ENCODE peak calls at places on chromosomes 11 and 22, in eight cellular contexts. One of them, this sample, is unnamed.

GRCh38 chr22:29245626-29246385 is 22.0 kb downstream of the RHBDD3 start:
- DNase-seq in cardiac muscle cell: peak
- DNase-seq in HFFc6: peak
- DNase-seq in NB4: peak
- DNase-seq in cardiac fibroblast: peak
- DNase-seq in tibial nerve: peak
- DNase-seq in right atrium auricular region: peak
- DNase-seq in nephron progenitor cell: peak
- DNase-seq in this sample: peak

GRCh38 chr22:30362632-30363281 is 6.0 kb downstream of the CCDC157 start:
- DNase-seq in NB4: no peak
- DNase-seq in cardiac muscle cell: no peak
- DNase-seq in right atrium auricular region: no peak
- DNase-seq in HFFc6: no peak
- DNase-seq in tibial nerve: no peak
- DNase-seq in nephron progenitor cell: no peak
- DNase-seq in cardiac fibroblast: no peak
- DNase-seq in this sample: no peak

GRCh38 chr22:29555065-29555644 is 1.6 kb upstream of the THOC5 start:
- DNase-seq in cardiac muscle cell: no peak
- DNase-seq in cardiac fibroblast: no peak
- DNase-seq in HFFc6: peak
- DNase-seq in NB4: no peak
- DNase-seq in tibial nerve: peak
- DNase-seq in right atrium auricular region: no peak
- DNase-seq in nephron progenitor cell: no peak
- DNase-seq in this sample: no peak

GRCh38 chr11:119369035-119369925 is 12.2 kb downstream of the USP2 start:
- DNase-seq in tibial nerve: no peak
- DNase-seq in cardiac fibroblast: no peak
- DNase-seq in right atrium auricular region: no peak
- DNase-seq in NB4: no peak
- DNase-seq in HFFc6: no peak
- DNase-seq in nephron progenitor cell: no peak
- DNase-seq in cardiac muscle cell: no peak
- DNase-seq in this sample: no peak

GRCh38 chr11:103543456-103543855 is 434.2 kb downstream of the DYNC2H1 start:
- DNase-seq in tibial nerve: no peak
- DNase-seq in right atrium auricular region: no peak
- DNase-seq in HFFc6: no peak
- DNase-seq in cardiac fibroblast: no peak
- DNase-seq in nephron progenitor cell: no peak
- DNase-seq in cardiac muscle cell: no peak
- DNase-seq in NB4: no peak
- DNase-seq in this sample: no peak

GRCh38 chr11:61969838-61970452 is 2.5 kb upstream of the FTH1 start:
- DNase-seq in nephron progenitor cell: no peak
- DNase-seq in HFFc6: peak
- DNase-seq in NB4: peak
- DNase-seq in tibial nerve: no peak
- DNase-seq in cardiac fibroblast: peak
- DNase-seq in right atrium auricular region: no peak
- DNase-seq in cardiac muscle cell: peak
- DNase-seq in this sample: no peak

GRCh38 chr22:40612291-40612740 is 24.2 kb downstream of the MRTFA start:
- DNase-seq in cardiac muscle cell: no peak
- DNase-seq in nephron progenitor cell: no peak
- DNase-seq in tibial nerve: no peak
- DNase-seq in cardiac fibroblast: no peak
- DNase-seq in NB4: no peak
- DNase-seq in HFFc6: no peak
- DNase-seq in right atrium auricular region: no peak
- DNase-seq in this sample: no peak

GRCh38 chr11:15563054-15563453 is 448.3 kb downstream of the INSC start:
- DNase-seq in cardiac fibroblast: no peak
- DNase-seq in nephron progenitor cell: no peak
- DNase-seq in HFFc6: no peak
- DNase-seq in cardiac muscle cell: no peak
- DNase-seq in NB4: no peak
- DNase-seq in right atrium auricular region: no peak
- DNase-seq in tibial nerve: no peak
- DNase-seq in this sample: no peak

GRCh38 chr11:3675971-3676370 is 4.8 kb upstream of the CHRNA10 start:
- DNase-seq in NB4: no peak
- DNase-seq in right atrium auricular region: no peak
- DNase-seq in cardiac muscle cell: no peak
- DNase-seq in nephron progenitor cell: no peak
- DNase-seq in tibial nerve: no peak
- DNase-seq in HFFc6: no peak
- DNase-seq in cardiac fibroblast: no peak
- DNase-seq in this sample: no peak

GRCh38 chr11:42976636-42977217 is 335.1 kb upstream of the API5 start:
- DNase-seq in right atrium auricular region: no peak
- DNase-seq in HFFc6: no peak
- DNase-seq in tibial nerve: no peak
- DNase-seq in cardiac fibroblast: no peak
- DNase-seq in nephron progenitor cell: no peak
- DNase-seq in cardiac muscle cell: no peak
- DNase-seq in NB4: no peak
- DNase-seq in this sample: no peak

GRCh38 chr11:14418801-14419417 is 59.9 kb upstream of the RRAS2 start:
- DNase-seq in cardiac fibroblast: peak
- DNase-seq in NB4: no peak
- DNase-seq in cardiac muscle cell: no peak
- DNase-seq in tibial nerve: no peak
- DNase-seq in right atrium auricular region: no peak
- DNase-seq in HFFc6: no peak
- DNase-seq in nephron progenitor cell: no peak
- DNase-seq in this sample: no peak

GRCh38 chr11:94330789-94331188 is 26.4 kb downstream of the IZUMO1R start:
- DNase-seq in NB4: no peak
- DNase-seq in right atrium auricular region: no peak
- DNase-seq in cardiac muscle cell: no peak
- DNase-seq in HFFc6: no peak
- DNase-seq in cardiac fibroblast: no peak
- DNase-seq in tibial nerve: no peak
- DNase-seq in nephron progenitor cell: no peak
- DNase-seq in this sample: no peak

GRCh38 chr11:126842038-126842437 is 158.5 kb downstream of the KIRREL3 start:
- DNase-seq in right atrium auricular region: no peak
- DNase-seq in nephron progenitor cell: no peak
- DNase-seq in cardiac fibroblast: no peak
- DNase-seq in cardiac muscle cell: no peak
- DNase-seq in tibial nerve: no peak
- DNase-seq in NB4: no peak
- DNase-seq in HFFc6: no peak
- DNase-seq in this sample: no peak

GRCh38 chr11:12318791-12319733 is 58.3 kb upstream of the PARVA start:
- DNase-seq in nephron progenitor cell: no peak
- DNase-seq in NB4: no peak
- DNase-seq in cardiac fibroblast: no peak
- DNase-seq in HFFc6: peak
- DNase-seq in cardiac muscle cell: peak
- DNase-seq in tibial nerve: no peak
- DNase-seq in right atrium auricular region: no peak
- DNase-seq in this sample: no peak

GRCh38 chr11:123773959-123774358 is 19.6 kb upstream of the OR6X1 start:
- DNase-seq in cardiac muscle cell: no peak
- DNase-seq in nephron progenitor cell: no peak
- DNase-seq in right atrium auricular region: no peak
- DNase-seq in HFFc6: no peak
- DNase-seq in cardiac fibroblast: no peak
- DNase-seq in tibial nerve: no peak
- DNase-seq in NB4: no peak
- DNase-seq in this sample: no peak

GRCh38 chr11:48047616-48048015 is 67.3 kb downstream of the PTPRJ start:
- DNase-seq in tibial nerve: no peak
- DNase-seq in nephron progenitor cell: no peak
- DNase-seq in NB4: peak
- DNase-seq in cardiac fibroblast: peak
- DNase-seq in cardiac muscle cell: no peak
- DNase-seq in HFFc6: peak
- DNase-seq in right atrium auricular region: no peak
- DNase-seq in this sample: no peak

GRCh38 chr22:24592846-24593809 is at the start of gene LRRC75B:
- DNase-seq in tibial nerve: peak
- DNase-seq in NB4: peak
- DNase-seq in nephron progenitor cell: peak
- DNase-seq in right atrium auricular region: peak
- DNase-seq in HFFc6: peak
- DNase-seq in cardiac fibroblast: peak
- DNase-seq in cardiac muscle cell: peak
- DNase-seq in this sample: peak

GRCh38 chr22:28013611-28014010 is 94.6 kb upstream of the PITPNB start:
- DNase-seq in cardiac muscle cell: no peak
- DNase-seq in tibial nerve: no peak
- DNase-seq in right atrium auricular region: no peak
- DNase-seq in cardiac fibroblast: no peak
- DNase-seq in nephron progenitor cell: no peak
- DNase-seq in NB4: no peak
- DNase-seq in HFFc6: no peak
- DNase-seq in this sample: no peak

GRCh38 chr11:72658989-72659640 is 15.1 kb downstream of the PDE2A start:
- DNase-seq in right atrium auricular region: no peak
- DNase-seq in HFFc6: no peak
- DNase-seq in cardiac muscle cell: no peak
- DNase-seq in NB4: no peak
- DNase-seq in tibial nerve: no peak
- DNase-seq in nephron progenitor cell: no peak
- DNase-seq in cardiac fibroblast: no peak
- DNase-seq in this sample: no peak

GRCh38 chr11:95045791-95046190 is 3.4 kb upstream of the KDM4F start:
- DNase-seq in cardiac muscle cell: no peak
- DNase-seq in right atrium auricular region: no peak
- DNase-seq in HFFc6: no peak
- DNase-seq in tibial nerve: no peak
- DNase-seq in cardiac fibroblast: no peak
- DNase-seq in NB4: no peak
- DNase-seq in nephron progenitor cell: no peak
- DNase-seq in this sample: no peak

GRCh38 chr11:111334495-111335123 is 36.3 kb downstream of the POU2AF3 start:
- DNase-seq in nephron progenitor cell: no peak
- DNase-seq in cardiac muscle cell: no peak
- DNase-seq in tibial nerve: no peak
- DNase-seq in cardiac fibroblast: no peak
- DNase-seq in NB4: no peak
- DNase-seq in right atrium auricular region: no peak
- DNase-seq in HFFc6: no peak
- DNase-seq in this sample: no peak

GRCh38 chr11:18144243-18144642 is 11.9 kb downstream of the MRGPRX3 start:
- DNase-seq in right atrium auricular region: no peak
- DNase-seq in tibial nerve: no peak
- DNase-seq in cardiac muscle cell: no peak
- DNase-seq in NB4: no peak
- DNase-seq in nephron progenitor cell: no peak
- DNase-seq in cardiac fibroblast: peak
- DNase-seq in HFFc6: no peak
- DNase-seq in this sample: no peak

GRCh38 chr22:37088108-37088605 is 21.4 kb downstream of the TMPRSS6 start:
- DNase-seq in right atrium auricular region: no peak
- DNase-seq in cardiac fibroblast: peak
- DNase-seq in HFFc6: peak
- DNase-seq in nephron progenitor cell: no peak
- DNase-seq in NB4: peak
- DNase-seq in tibial nerve: no peak
- DNase-seq in cardiac muscle cell: no peak
- DNase-seq in this sample: no peak

GRCh38 chr11:93196816-93197382 is 892 bp downstream of the SLC36A4 start:
- DNase-seq in tibial nerve: no peak
- DNase-seq in HFFc6: no peak
- DNase-seq in right atrium auricular region: no peak
- DNase-seq in nephron progenitor cell: no peak
- DNase-seq in cardiac muscle cell: no peak
- DNase-seq in cardiac fibroblast: no peak
- DNase-seq in NB4: peak
- DNase-seq in this sample: no peak

GRCh38 chr22:43211941-43212433 is 25.1 kb upstream of the TTLL12 start:
- DNase-seq in cardiac fibroblast: no peak
- DNase-seq in nephron progenitor cell: no peak
- DNase-seq in NB4: no peak
- DNase-seq in HFFc6: no peak
- DNase-seq in right atrium auricular region: no peak
- DNase-seq in tibial nerve: no peak
- DNase-seq in cardiac muscle cell: no peak
- DNase-seq in this sample: no peak

DNA sequence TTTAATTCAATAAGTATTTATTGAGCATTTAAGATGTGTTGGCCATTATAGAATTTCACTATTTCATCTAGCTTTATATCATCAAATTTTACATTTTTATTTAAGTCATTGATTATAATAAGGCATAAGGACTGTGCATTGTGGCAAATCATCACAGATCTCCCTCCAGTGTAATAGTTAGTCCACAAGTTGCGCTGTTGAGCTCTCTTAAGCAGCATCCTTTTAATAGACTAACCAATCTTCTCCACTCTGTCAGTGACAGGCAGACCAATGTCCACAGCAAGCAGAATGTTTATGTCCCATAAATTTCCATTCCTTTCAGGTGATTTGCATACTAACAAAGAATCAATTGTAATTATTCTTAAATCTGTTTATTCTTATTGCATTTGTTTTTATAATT is 595.3 kb upstream of the CCDC90B start:
- DNase-seq in nephron progenitor cell: no peak
- DNase-seq in NB4: no peak
- DNase-seq in tibial nerve: no peak
- DNase-seq in cardiac fibroblast: no peak
- DNase-seq in HFFc6: no peak
- DNase-seq in right atrium auricular region: no peak
- DNase-seq in cardiac muscle cell: no peak
- DNase-seq in this sample: no peak
- TF ChIP-seq CTCF in nephron progenitor cell: no peak
- TF ChIP-seq CTCF in NB4: no peak
- TF ChIP-seq CTCF in tibial nerve: no peak
- TF ChIP-seq CTCF in cardiac fibroblast: no peak
- TF ChIP-seq CTCF in HFFc6: no peak
- TF ChIP-seq CTCF in right atrium auricular region: no peak
- TF ChIP-seq CTCF in cardiac muscle cell: no peak
- TF ChIP-seq CTCF in this sample: peak

GRCh38 chr22:38214248-38215056 is 12.7 kb downstream of the MAFF start:
- DNase-seq in NB4: no peak
- DNase-seq in right atrium auricular region: peak
- DNase-seq in cardiac muscle cell: peak
- DNase-seq in nephron progenitor cell: peak
- DNase-seq in tibial nerve: peak
- DNase-seq in cardiac fibroblast: peak
- DNase-seq in HFFc6: no peak
- DNase-seq in this sample: peak
- TF ChIP-seq CTCF in NB4: no peak
- TF ChIP-seq CTCF in right atrium auricular region: no peak
- TF ChIP-seq CTCF in cardiac muscle cell: peak
- TF ChIP-seq CTCF in nephron progenitor cell: no peak
- TF ChIP-seq CTCF in tibial nerve: peak
- TF ChIP-seq CTCF in cardiac fibroblast: no peak
- TF ChIP-seq CTCF in HFFc6: no peak
- TF ChIP-seq CTCF in this sample: peak

GRCh38 chr11:117214404-117215110 is 15.4 kb downstream of the TAGLN start:
- DNase-seq in HFFc6: no peak
- DNase-seq in nephron progenitor cell: no peak
- DNase-seq in cardiac muscle cell: no peak
- DNase-seq in tibial nerve: no peak
- DNase-seq in cardiac fibroblast: no peak
- DNase-seq in NB4: no peak
- DNase-seq in right atrium auricular region: no peak
- DNase-seq in this sample: no peak
- TF ChIP-seq CTCF in HFFc6: no peak
- TF ChIP-seq CTCF in nephron progenitor cell: no peak
- TF ChIP-seq CTCF in cardiac muscle cell: no peak
- TF ChIP-seq CTCF in tibial nerve: no peak
- TF ChIP-seq CTCF in cardiac fibroblast: no peak
- TF ChIP-seq CTCF in NB4: no peak
- TF ChIP-seq CTCF in right atrium auricular region: no peak
- TF ChIP-seq CTCF in this sample: no peak

GRCh38 chr11:64165842-64166635 is at the start of gene MACROD1:
- DNase-seq in nephron progenitor cell: peak
- DNase-seq in cardiac fibroblast: peak
- DNase-seq in cardiac muscle cell: peak
- DNase-seq in NB4: peak
- DNase-seq in tibial nerve: peak
- DNase-seq in HFFc6: peak
- DNase-seq in right atrium auricular region: peak
- DNase-seq in this sample: peak
- TF ChIP-seq CTCF in nephron progenitor cell: no peak
- TF ChIP-seq CTCF in cardiac fibroblast: no peak
- TF ChIP-seq CTCF in cardiac muscle cell: no peak
- TF ChIP-seq CTCF in NB4: no peak
- TF ChIP-seq CTCF in tibial nerve: peak
- TF ChIP-seq CTCF in HFFc6: no peak
- TF ChIP-seq CTCF in right atrium auricular region: no peak
- TF ChIP-seq CTCF in this sample: no peak